ENCODE peak calls at places on chromosomes 2 and 18, in four cellular contexts. A is activated effector memory CD4-positive, alpha-beta T cell treated with anti-CD3 and anti-CD28 coated beads, Interleukin-2, amount 50 U/mL, for 16 hours; L is Calu3; Q is erythroblast. R is an unnamed sample.

GRCh38 chr2:131055169-131056065 is 37.8 kb downstream of the FAM168B start:
- DNase-seq in A (no peak), L (no peak), Q (no peak), R (no peak)

GRCh38 chr18:58213445-58213844 is 169.4 kb downstream of the NEDD4L start:
- DNase-seq in A (no peak), L (no peak), Q (no peak), R (no peak)

GRCh38 chr2:21040468-21041377 is 3.1 kb downstream of the APOB start:
- DNase-seq in A (no peak), L (no peak), Q (no peak), R (no peak)

GRCh38 chr18:55031576-55031975 is 72.3 kb upstream of the CCDC68 start:
- DNase-seq in A (no peak), L (no peak), Q (no peak), R (no peak)

GRCh38 chr18:31679806-31680793 is 4.3 kb downstream of the B4GALT6 start:
- DNase-seq in A (no peak), L (peak; percentile 19), Q (no peak), R (no peak)

GRCh38 chr2:159003555-159003954 is 35.1 kb downstream of the TANC1 start:
- DNase-seq in A (no peak), L (no peak), Q (no peak), R (no peak)

GRCh38 chr18:68960355-68960754 is 162.5 kb downstream of the CCDC102B start:
- DNase-seq in A (no peak), L (no peak), Q (no peak), R (no peak)

GRCh38 chr18:74251297-74252031 is 40.3 kb downstream of the CYB5A start:
- DNase-seq in A (no peak), L (peak; percentile 17), Q (peak; percentile 74), R (no peak)

GRCh38 chr18:70363861-70364260 is 75.0 kb downstream of the SOCS6 start:
- DNase-seq in A (no peak), L (no peak), Q (no peak), R (no peak)

GRCh38 chr2:72718906-72719305 is 106.9 kb downstream of the EXOC6B start:
- DNase-seq in A (no peak), L (no peak), Q (no peak), R (no peak)

GRCh38 chr2:167177196-167177595 is 288.9 kb downstream of the XIRP2 start:
- DNase-seq in A (no peak), L (no peak), Q (no peak), R (no peak)